ENCODE peak calls at places on chromosomes 1 and 21, in four cellular contexts. N is kidney, E is BE2C, U is K562. G is an unnamed sample. For H3K4me1, the result is how much of the 10 kb centered on the place peaks cover.

GRCh38 chr1:199223936-199224335 is 585.1 kb downstream of the PTPRC start:
- DNase-seq in N (no peak), U (no peak), E (no peak), G (no peak)

GRCh38 chr1:77794550-77794949 is 15.1 kb downstream of the MIGA1 start:
- DNase-seq in E (no peak), N (no peak), U (no peak), G (no peak)

GRCh38 chr1:8006037-8006963 is 19.8 kb downstream of the ERRFI1 start:
- DNase-seq in N (no peak), U (no peak), E (no peak), G (no peak)

GRCh38 chr1:20096840-20097447 is 22.4 kb downstream of the PLA2G2D start:
- DNase-seq in N (no peak), E (no peak), U (no peak), G (no peak)

GRCh38 chr1:145858937-145859490 is at the start of gene PIAS3:
- DNase-seq in N (peak), U (peak), E (peak), G (peak)

GRCh38 chr1:172997941-172998361 is 52.8 kb downstream of the TNFSF18 start:
- DNase-seq in U (no peak), N (no peak), E (no peak), G (no peak)

GRCh38 chr1:8516793-8517556 is 199.1 kb downstream of the SLC45A1 start:
- DNase-seq in E (no peak), U (no peak), N (no peak), G (no peak)

GRCh38 chr1:64357376-64357775 is 112.6 kb upstream of the CACHD1 start:
- DNase-seq in U (no peak), E (no peak), N (no peak), G (no peak)

GRCh38 chr1:27990920-27991537 is 31.3 kb downstream of the XKR8 start:
- DNase-seq in N (no peak), E (no peak), U (no peak), G (no peak)
- H3K4me3 ChIP-seq in N (no peak), E (no peak), U (no peak), G (no peak)

GRCh38 chr1:153962088-153963029 is 978 bp downstream of the SLC39A1 start:
- DNase-seq in E (no peak), N (peak), U (no peak), G (no peak)
- H3K4me1 ChIP-seq in E (under half), N (under half), U (under half), G (under half)

DNA sequence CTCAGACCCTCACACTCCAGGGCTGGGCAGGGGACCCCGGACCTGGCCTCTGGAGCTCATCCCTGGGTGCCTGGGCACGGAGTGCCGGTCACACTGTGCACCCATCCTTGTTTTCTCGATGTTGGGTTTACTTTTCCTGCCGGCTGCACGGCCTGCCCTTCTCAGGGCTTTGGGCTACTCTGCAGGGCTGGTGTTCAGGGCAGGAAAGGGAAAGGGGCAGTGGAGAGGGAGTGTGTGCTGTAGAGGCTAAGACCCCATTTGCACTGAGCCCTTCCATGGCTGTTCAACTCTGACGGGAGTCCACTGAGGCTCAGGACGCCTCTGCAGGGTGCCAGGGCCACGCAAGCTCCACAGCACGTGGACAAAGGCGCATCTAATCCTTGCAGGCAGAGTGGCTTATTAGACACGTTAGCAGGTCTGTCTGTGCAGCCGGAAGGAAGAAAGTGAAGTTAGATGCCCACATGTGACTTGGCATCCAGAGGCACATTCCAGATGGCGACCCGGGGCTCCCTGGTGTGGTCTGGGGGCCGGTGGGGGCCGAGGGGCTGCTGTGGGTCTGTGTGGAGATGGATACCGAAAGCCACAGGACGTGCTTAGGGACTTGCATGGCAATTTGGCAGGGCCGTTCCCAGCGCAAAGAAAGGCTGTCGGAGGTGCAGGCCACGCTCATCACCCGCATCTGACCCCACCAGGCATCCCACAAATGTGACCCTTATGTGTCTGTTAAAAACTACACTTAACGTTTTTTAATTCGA is 33.6 kb downstream of the COL18A1 start:
- DNase-seq in U (no peak), E (no peak), N (peak), G (no peak)
- H3K4me3 ChIP-seq in U (no peak), E (peak), N (peak), G (no peak)

GRCh38 chr21:46157987-46158451 is 2.6 kb upstream of the FTCD start:
- DNase-seq in E (no peak), N (peak), U (no peak), G (no peak)
- H3K4me1 ChIP-seq in E (under half), N (under half), U (half or more), G (under half)

GRCh38 chr1:170790175-170790574 is 126.2 kb downstream of the PRRX1 start:
- DNase-seq in N (no peak), E (no peak), U (no peak), G (no peak)
- H3K4me3 ChIP-seq in N (no peak), E (no peak), U (no peak), G (no peak)

DNA sequence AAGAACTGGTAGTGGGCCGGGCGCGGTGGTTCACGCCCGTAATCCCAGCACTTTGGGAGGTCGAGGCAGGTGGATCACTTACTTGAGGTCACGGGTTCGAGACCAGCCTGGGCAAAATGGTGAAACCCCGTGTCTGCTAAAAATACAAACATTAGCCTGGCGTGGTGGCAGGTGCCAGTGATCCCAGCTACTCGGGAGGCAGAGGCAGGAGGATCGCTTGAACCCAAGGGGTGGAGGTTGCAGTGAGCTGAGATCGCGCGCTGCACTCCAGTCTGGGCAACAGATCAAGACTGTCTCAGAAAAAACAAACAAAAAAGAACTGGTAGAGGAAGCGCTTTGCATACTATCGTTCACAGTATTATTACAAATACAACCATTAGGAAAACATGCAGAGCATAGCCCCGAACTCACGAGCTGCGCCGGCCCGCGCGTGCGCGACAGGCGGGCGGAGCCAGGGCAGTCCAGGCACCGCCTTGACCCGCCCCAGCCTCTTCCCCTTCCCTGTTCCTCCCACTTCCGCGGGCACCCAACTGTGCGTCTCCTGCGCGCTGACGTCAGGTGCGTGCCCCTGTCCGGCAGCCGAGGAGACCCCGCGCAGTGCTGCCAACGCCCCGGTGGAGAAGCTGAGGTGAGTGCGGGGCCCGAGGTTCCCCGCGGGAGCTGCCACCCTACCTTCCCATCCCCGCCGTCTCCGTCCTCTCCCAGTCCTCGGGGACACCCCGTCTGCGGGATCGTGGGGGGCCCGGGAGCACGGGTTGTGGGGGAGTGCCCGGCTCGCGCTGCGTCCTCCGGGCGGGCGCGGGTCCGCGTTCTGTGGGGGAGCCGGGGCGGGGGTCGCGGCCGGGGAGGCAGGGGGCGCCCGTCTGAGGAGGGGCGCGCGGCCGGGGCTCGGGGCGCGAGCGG is at the start of gene CDC42:
- DNase-seq in N (peak), E (peak), U (peak), G (peak)
- H3K4me1 ChIP-seq in N (under half), E (under half), U (under half), G (under half)

GRCh38 chr21:34890724-34891609 is 158.1 kb downstream of the RUNX1 start:
- DNase-seq in U (no peak), N (peak), E (no peak), G (no peak)
- H3K4me3 ChIP-seq in U (no peak), N (peak), E (no peak), G (no peak)

DNA sequence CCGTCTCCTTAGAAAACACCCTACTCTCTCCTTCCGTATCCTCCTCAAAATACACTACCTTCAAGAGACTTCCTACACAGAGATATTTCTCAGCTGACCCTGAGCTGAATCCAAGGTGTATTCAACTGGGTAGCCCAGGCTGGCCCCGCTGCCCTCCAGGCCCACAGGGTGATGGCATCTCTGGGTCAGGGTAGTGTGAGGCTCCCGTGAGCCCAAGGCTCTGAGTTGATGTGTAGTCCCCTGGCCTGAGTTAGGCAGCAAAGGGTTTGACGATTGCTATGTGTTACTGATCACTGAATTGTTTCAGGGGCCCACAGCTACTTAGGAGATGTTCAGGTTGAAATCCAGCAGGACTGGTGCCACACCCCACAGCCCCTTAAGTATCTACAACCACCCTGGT is 6.7 kb downstream of the INAVA start:
- DNase-seq in U (no peak), E (no peak), N (no peak), G (no peak)
- H3K4me1 ChIP-seq in U (under half), E (under half), N (under half), G (under half)